ENCODE peak calls at places on chromosomes 6 and 20, in four cellular contexts. M is neural progenitor cell, H is tibial nerve, R is mesenchymal stem cell. Y is an unnamed sample.
A peak's percentile ranks its signal among the peaks of the same experiment; 100 is the strongest.

GRCh38 chr20:37395921-37396519 is 50.1 kb downstream of the SRC start:
- DNase-seq in R (peak; percentile 33), M (peak; percentile 93), H (no peak), Y (peak; percentile 58)

GRCh38 chr6:168035661-168036616 is 38.5 kb downstream of the KIF25 start:
- DNase-seq in R (peak; percentile 88), H (no peak), M (peak; percentile 25), Y (peak; percentile 67)

GRCh38 chr6:317452-318144 is 25.3 kb downstream of the DUSP22 start:
- DNase-seq in M (no peak), H (no peak), R (no peak), Y (no peak)

GRCh38 chr6:151060096-151060741 is 179.5 kb upstream of the AKAP12 start:
- DNase-seq in R (peak; percentile 96), M (no peak), H (no peak), Y (peak; percentile 89)

GRCh38 chr6:62285612-62286469 is at the start of gene KHDRBS2:
- DNase-seq in H (peak; percentile 64), M (peak; percentile 97), R (peak; percentile 61), Y (no peak)

GRCh38 chr6:108566406-108566805 is 5.7 kb downstream of the FOXO3 start:
- DNase-seq in H (no peak), R (no peak), M (no peak), Y (no peak)

GRCh38 chr20:46222521-46223007 is 85.7 kb downstream of the CDH22 start:
- DNase-seq in M (peak; percentile 57), R (no peak), H (no peak), Y (no peak)

GRCh38 chr6:123030292-123030691 is 34.3 kb downstream of the CLVS2 start:
- DNase-seq in M (no peak), H (no peak), R (no peak), Y (no peak)

GRCh38 chr6:9205645-9206044 is 770.3 kb upstream of the SLC35B3 start:
- DNase-seq in H (no peak), M (no peak), R (no peak), Y (no peak)

GRCh38 chr6:35059606-35060355 is 81.4 kb downstream of the TCP11 start:
- DNase-seq in R (no peak), H (no peak), M (no peak), Y (peak; percentile 51)

GRCh38 chr6:54702772-54703171 is 143.8 kb upstream of the FAM83B start:
- DNase-seq in M (no peak), R (no peak), H (no peak), Y (no peak)

GRCh38 chr6:53011993-53012392 is 16.9 kb upstream of the GSTA4 start:
- DNase-seq in R (peak; percentile 14), M (no peak), H (no peak), Y (no peak)

GRCh38 chr6:25889877-25890853 is 16.1 kb upstream of the SLC17A3 start:
- DNase-seq in H (peak; percentile 22), R (peak; percentile 52), M (peak; percentile 66), Y (peak; percentile 44)

GRCh38 chr6:44542401-44543116 is 155.1 kb downstream of the CDC5L start:
- DNase-seq in H (no peak), R (no peak), M (peak; percentile 65), Y (peak; percentile 69)

GRCh38 chr6:25485820-25486559 is 166.0 kb upstream of the SCGN start:
- DNase-seq in R (no peak), M (no peak), H (no peak), Y (no peak)

GRCh38 chr6:63507096-63507495 is 65.2 kb upstream of the LOC128125822 start:
- DNase-seq in H (no peak), R (no peak), M (no peak), Y (no peak)

GRCh38 chr6:105345506-105345905 is 57.4 kb downstream of the PREP start:
- DNase-seq in R (peak; percentile 6), M (peak; percentile 63), H (no peak), Y (no peak)

GRCh38 chr6:161244725-161245124 is 29.1 kb downstream of the AGPAT4 start:
- DNase-seq in H (no peak), M (no peak), R (no peak), Y (no peak)

GRCh38 chr6:83861077-83861476 is 1.6 kb downstream of the CYB5R4 start:
- DNase-seq in R (no peak), H (no peak), M (no peak), Y (no peak)

GRCh38 chr6:38477680-38478260 is 162.0 kb downstream of the BTBD9 start:
- DNase-seq in H (no peak), M (peak; percentile 69), R (no peak), Y (no peak)

GRCh38 chr20:24365685-24366084 is 103.7 kb upstream of the SYNDIG1 start:
- DNase-seq in H (no peak), R (no peak), M (no peak), Y (no peak)

GRCh38 chr6:170152989-170153388 is 137.9 kb downstream of the DLL1 start:
- DNase-seq in M (peak; percentile 75), H (no peak), R (no peak), Y (peak; percentile 27)

GRCh38 chr6:25963426-25964123 is 973 bp downstream of the TRIM38 start:
- DNase-seq in H (no peak), M (no peak), R (peak; percentile 58), Y (no peak)

GRCh38 chr6:98787961-98788360 is 46.4 kb upstream of the POU3F2 start:
- DNase-seq in M (peak; percentile 45), R (no peak), H (no peak), Y (no peak)

GRCh38 chr6:34177181-34177591 is 31.3 kb upstream of the GRM4 start:
- DNase-seq in M (no peak), R (no peak), H (no peak), Y (no peak)

GRCh38 chr6:25788305-25788922 is 33.9 kb downstream of the SLC17A4 start:
- DNase-seq in M (peak; percentile 54), R (peak; percentile 59), H (peak; percentile 45), Y (peak; percentile 69)

GRCh38 chr6:118171852-118172251 is 264.8 kb downstream of the SLC35F1 start:
- DNase-seq in R (no peak), M (no peak), H (no peak), Y (no peak)

GRCh38 chr6:135693971-135694370 is 157.5 kb upstream of the PDE7B start:
- DNase-seq in H (no peak), M (no peak), R (no peak), Y (no peak)

DNA sequence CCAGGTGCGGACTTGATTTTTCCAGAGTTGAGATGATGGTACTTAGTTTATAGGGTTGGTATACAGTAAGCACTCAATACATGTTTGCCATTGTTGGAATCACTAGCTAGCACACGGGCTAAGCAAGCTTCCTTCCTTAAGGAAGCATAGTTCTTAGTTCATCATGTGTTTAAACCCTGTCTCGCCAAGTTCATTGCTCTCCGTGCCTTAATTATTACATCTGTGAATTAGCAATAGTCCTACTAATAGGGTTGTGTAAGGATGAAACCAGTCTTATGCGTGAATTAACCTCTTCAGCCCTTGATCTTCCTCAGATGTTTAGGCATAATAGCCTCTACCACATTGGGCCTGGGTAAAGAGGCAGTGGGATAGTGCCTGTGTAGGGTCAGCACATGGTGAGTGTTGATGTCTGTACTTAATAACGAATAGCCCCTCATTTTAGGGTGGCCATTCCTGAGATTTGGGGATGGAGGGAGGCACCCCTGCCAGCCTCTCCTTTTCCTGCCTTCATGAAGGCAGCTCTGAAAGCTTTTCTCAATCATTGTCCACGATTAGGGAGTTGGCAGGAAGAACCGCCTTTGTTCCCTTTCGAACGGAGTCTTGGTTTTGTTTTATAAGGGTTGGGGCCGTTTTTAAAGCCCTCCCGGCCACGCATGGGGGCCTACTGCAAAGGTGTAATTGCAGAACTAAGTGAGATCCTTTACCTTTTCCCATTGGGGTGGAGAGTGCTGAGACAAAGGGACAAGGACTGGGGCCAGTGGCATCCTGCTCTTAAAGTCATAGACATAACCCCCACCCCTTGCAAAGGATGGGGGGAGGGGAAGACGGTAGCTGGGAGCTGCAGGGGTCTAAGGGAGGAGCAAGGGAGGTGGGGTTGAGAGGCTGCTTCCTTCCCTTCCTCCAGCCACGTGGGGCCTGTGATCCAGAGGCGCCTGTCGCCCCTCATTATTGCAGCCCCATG is 2.1 kb downstream of the DNMT3B start:
- DNase-seq in R (no peak), H (no peak), M (peak; percentile 75), Y (peak; percentile 81)
- H3K4me3 ChIP-seq in R (peak overlapping the region; percentile 95), H (no peak overlapping the region), M (peak overlapping the region; percentile 99), Y (peak overlapping the region; percentile 87)

GRCh38 chr20:59028812-59029211 is 3.3 kb downstream of the ATP5F1E start:
- DNase-seq in M (no peak), R (no peak), H (no peak), Y (no peak)
- H3K4me1 ChIP-seq in M (peaks cover 33% of the 10 kb centered on the region), R (peaks cover 8% of the 10 kb centered on the region), H (peaks cover 51% of the 10 kb centered on the region), Y (peaks cover 47% of the 10 kb centered on the region)

GRCh38 chr6:56520218-56520617 is 122.5 kb downstream of the DST start:
- DNase-seq in R (no peak), H (no peak), M (no peak), Y (no peak)

GRCh38 chr6:56522871-56523270 is 119.8 kb downstream of the DST start:
- DNase-seq in R (no peak), M (no peak), H (no peak), Y (no peak)

GRCh38 chr6:56521454-56521853 is 121.2 kb downstream of the DST start:
- DNase-seq in H (no peak), R (peak; percentile 47), M (no peak), Y (no peak)

GRCh38 chr6:56518995-56519767 is 123.5 kb downstream of the DST start:
- DNase-seq in M (no peak), H (no peak), R (no peak), Y (no peak)

GRCh38 chr6:56521988-56522387 is 120.7 kb downstream of the DST start:
- DNase-seq in M (peak; percentile 16), H (no peak), R (peak; percentile 40), Y (no peak)
- H3K27ac ChIP-seq in M (no peak overlapping the region), H (peak overlapping the region; percentile 51), R (no peak overlapping the region), Y (no peak overlapping the region)

DNA sequence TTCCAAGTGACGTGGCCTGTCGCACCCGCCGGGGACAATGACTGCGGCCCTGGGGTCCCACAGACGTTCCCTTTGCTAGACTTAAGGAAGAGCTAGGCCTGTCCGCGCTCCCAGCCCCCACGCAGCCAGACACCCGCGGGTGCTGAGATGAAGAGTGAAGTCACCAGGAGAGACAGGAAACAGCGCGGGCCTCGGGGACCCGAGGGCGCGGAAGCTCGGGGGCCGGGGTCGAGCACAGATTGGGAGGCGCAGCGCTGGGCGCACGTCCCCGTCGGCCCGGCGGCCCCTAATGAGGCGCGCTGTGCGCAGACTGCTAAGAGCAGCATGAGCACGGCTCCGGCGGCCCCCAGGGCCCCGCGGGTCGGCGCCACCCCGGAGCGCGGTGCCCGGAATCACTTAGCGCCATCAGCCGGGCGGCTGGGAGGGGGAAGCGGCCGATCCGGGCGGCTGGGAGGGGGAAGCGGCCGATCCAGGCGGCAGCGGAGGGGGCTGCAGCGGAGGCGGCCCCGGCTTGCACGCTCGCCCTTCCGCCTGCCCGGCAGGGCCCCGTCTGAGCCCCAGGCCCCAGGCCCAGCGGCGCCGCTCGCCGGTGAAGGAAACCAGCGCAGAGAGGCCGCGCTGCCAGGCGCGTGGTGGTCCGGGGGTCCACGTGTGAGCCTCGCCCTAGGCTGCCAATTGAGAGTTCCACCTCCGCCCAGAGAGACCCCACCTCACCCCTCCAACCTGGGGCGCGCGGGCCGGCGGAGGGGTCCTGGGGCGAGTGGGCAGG is 8.3 kb upstream of the AVP start:
- DNase-seq in R (no peak), H (no peak), M (peak; percentile 45), Y (peak; percentile 88)
- H3K4me3 ChIP-seq in R (peak overlapping the region; percentile 61), H (peak overlapping the region; percentile 41), M (peak overlapping the region; percentile 33), Y (peak overlapping the region; percentile 63)

GRCh38 chr20:44067650-44068081 is 119.3 kb downstream of the JPH2 start:
- DNase-seq in H (no peak), M (no peak), R (no peak), Y (no peak)

GRCh38 chr20:44069203-44069931 is 117.6 kb downstream of the JPH2 start:
- DNase-seq in R (no peak), M (no peak), H (no peak), Y (peak; percentile 66)

GRCh38 chr20:44068311-44068710 is 118.7 kb downstream of the JPH2 start:
- DNase-seq in M (peak; percentile 16), H (no peak), R (no peak), Y (no peak)

GRCh38 chr20:44070139-44070900 is 116.7 kb downstream of the JPH2 start:
- DNase-seq in H (no peak), M (no peak), R (no peak), Y (peak; percentile 74)

GRCh38 chr20:44068780-44069191 is 118.2 kb downstream of the JPH2 start:
- DNase-seq in M (no peak), H (no peak), R (no peak), Y (peak; percentile 53)
- H3K4me1 ChIP-seq in M (no peaks in the 10 kb centered on the region), H (no peaks in the 10 kb centered on the region), R (no peaks in the 10 kb centered on the region), Y (no peaks in the 10 kb centered on the region)